ENCODE peak calls at places on chromosomes 4 and X, in seven cellular contexts. Y is esophagus squamous epithelium; T is effector memory CD4-positive, alpha-beta T cell; I is SJSA1; D is thyroid gland; K is body of pancreas; V is mucosa of descending colon. U is an unnamed sample. For H3K36me3, the result is how much of the 10 kb centered on the place peaks cover.

GRCh38 chr4:89572224-89572858 is 264.6 kb downstream of the SNCA start:
- DNase-seq in Y (no peak), T (no peak), I (no peak), D (no peak), K (no peak), V (no peak), U (no peak)

GRCh38 chr4:72569719-72570235 is 756 bp upstream of the ADAMTS3 start:
- DNase-seq in Y (no peak), T (no peak), I (no peak), D (peak), K (no peak), V (no peak), U (peak)

GRCh38 chr4:83231620-83232056 is 53.0 kb downstream of the COQ2 start:
- DNase-seq in Y (no peak), T (no peak), I (no peak), D (no peak), K (no peak), V (no peak), U (no peak)

GRCh38 chrX:50497067-50497466 is 26.4 kb upstream of the DGKK start:
- DNase-seq in Y (no peak), T (no peak), I (no peak), D (no peak), K (no peak), V (no peak), U (no peak)

GRCh38 chrX:6244666-6245065 is 16.0 kb upstream of the NLGN4X start:
- DNase-seq in Y (no peak), T (no peak), I (no peak), D (no peak), K (no peak), V (no peak), U (no peak)

GRCh38 chr4:169136796-169137554 is 126.9 kb upstream of the CBR4 start:
- DNase-seq in Y (no peak), T (no peak), I (no peak), D (no peak), K (no peak), V (no peak), U (no peak)

GRCh38 chrX:78123190-78123589 is 16.3 kb downstream of the TAF9B start:
- DNase-seq in Y (no peak), T (no peak), I (no peak), D (no peak), K (no peak), V (no peak), U (peak)

GRCh38 chr4:144734522-144734921 is 88.6 kb downstream of the HHIP start:
- DNase-seq in Y (no peak), T (no peak), I (peak), D (no peak), K (no peak), V (no peak), U (no peak)

GRCh38 chrX:153725039-153725831 is 579 bp downstream of the ABCD1 start:
- DNase-seq in Y (no peak), T (no peak), I (no peak), D (no peak), K (no peak), V (peak), U (no peak)

GRCh38 chrX:650274-650673 is 19.7 kb downstream of the SHOX start:
- DNase-seq in Y (no peak), T (no peak), I (peak), D (no peak), K (no peak), V (no peak), U (no peak)

GRCh38 chr4:146981651-146982050 is 36.0 kb upstream of the TTC29 start:
- DNase-seq in Y (no peak), T (no peak), I (no peak), D (peak), K (no peak), V (no peak), U (no peak)

GRCh38 chrX:107628662-107629532 is 587 bp downstream of the PRPS1 start:
- DNase-seq in Y (no peak), T (peak), I (peak), D (peak), K (peak), V (peak), U (peak)

GRCh38 chr4:183758006-183758734 is 99.1 kb downstream of the TRAPPC11 start:
- DNase-seq in Y (no peak), T (no peak), I (no peak), D (no peak), K (peak), V (peak), U (no peak)

GRCh38 chr4:159308571-159309340 is 205.9 kb downstream of the RAPGEF2 start:
- DNase-seq in Y (no peak), T (no peak), I (no peak), D (no peak), K (no peak), V (no peak), U (no peak)

GRCh38 chrX:68043713-68044438 is 389.4 kb downstream of the OPHN1 start:
- DNase-seq in Y (no peak), T (no peak), I (no peak), D (no peak), K (no peak), V (no peak), U (no peak)

GRCh38 chr4:8107146-8107657 is 51.4 kb downstream of the ABLIM2 start:
- DNase-seq in Y (no peak), T (no peak), I (no peak), D (no peak), K (no peak), V (no peak), U (no peak)

GRCh38 chr4:148445071-148445902 is 3.1 kb upstream of the NR3C2 start:
- DNase-seq in Y (peak), T (peak), I (no peak), D (peak), K (peak), V (peak), U (no peak)

GRCh38 chr4:8167291-8167690 is 8.7 kb upstream of the ABLIM2 start:
- DNase-seq in Y (no peak), T (no peak), I (no peak), D (no peak), K (no peak), V (no peak), U (no peak)

GRCh38 chr4:86960557-86960959 is 25.7 kb downstream of the AFF1 start:
- DNase-seq in Y (no peak), T (no peak), I (no peak), D (no peak), K (no peak), V (no peak), U (no peak)

GRCh38 chr4:86961605-86962295 is 26.9 kb downstream of the AFF1 start:
- DNase-seq in Y (no peak), T (no peak), I (no peak), D (no peak), K (no peak), V (no peak), U (no peak)

GRCh38 chr4:86959588-86960500 is 25.0 kb downstream of the AFF1 start:
- DNase-seq in Y (no peak), T (no peak), I (no peak), D (peak), K (no peak), V (no peak), U (no peak)

GRCh38 chr4:86963697-86964096 is 28.9 kb downstream of the AFF1 start:
- DNase-seq in Y (no peak), T (no peak), I (no peak), D (no peak), K (no peak), V (no peak), U (no peak)

DNA sequence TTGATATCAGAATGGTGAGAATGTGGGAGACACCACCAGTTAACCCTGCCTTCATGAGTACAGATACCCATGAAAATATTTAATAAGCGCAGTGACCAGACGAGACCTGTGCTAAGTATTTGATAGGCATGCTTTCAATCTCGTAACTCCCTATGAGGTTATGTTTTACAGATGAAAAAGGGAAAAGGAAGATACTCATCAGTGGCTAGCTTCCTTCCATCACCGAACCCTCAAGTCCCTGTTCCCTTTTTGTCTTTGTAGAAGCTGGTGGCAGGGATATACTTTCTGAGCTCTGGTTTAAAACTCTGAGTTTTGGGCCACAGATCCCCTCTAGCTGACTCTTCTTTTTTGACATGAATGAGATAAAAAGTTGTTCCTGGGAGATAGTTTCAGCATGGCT is 26.3 kb downstream of the AFF1 start:
- DNase-seq in Y (no peak), T (no peak), I (no peak), D (no peak), K (no peak), V (no peak), U (no peak)
- H3K4me3 ChIP-seq in Y (no peak), T (no peak), I (no peak), D (no peak), K (no peak), V (no peak), U (no peak)

GRCh38 chr4:2942037-2942531 is 21.1 kb downstream of the NOP14 start:
- DNase-seq in Y (no peak), T (no peak), I (no peak), D (no peak), K (peak), V (no peak), U (no peak)

GRCh38 chr4:2941138-2942036 is 21.8 kb downstream of the NOP14 start:
- DNase-seq in Y (no peak), T (no peak), I (no peak), D (no peak), K (peak), V (no peak), U (no peak)

GRCh38 chr4:2938906-2939305 is 24.3 kb downstream of the NOP14 start:
- DNase-seq in Y (no peak), T (no peak), I (no peak), D (no peak), K (peak), V (no peak), U (no peak)

GRCh38 chr4:2939383-2940243 is 23.6 kb downstream of the NOP14 start:
- DNase-seq in Y (no peak), T (no peak), I (no peak), D (no peak), K (peak), V (no peak), U (no peak)

DNA sequence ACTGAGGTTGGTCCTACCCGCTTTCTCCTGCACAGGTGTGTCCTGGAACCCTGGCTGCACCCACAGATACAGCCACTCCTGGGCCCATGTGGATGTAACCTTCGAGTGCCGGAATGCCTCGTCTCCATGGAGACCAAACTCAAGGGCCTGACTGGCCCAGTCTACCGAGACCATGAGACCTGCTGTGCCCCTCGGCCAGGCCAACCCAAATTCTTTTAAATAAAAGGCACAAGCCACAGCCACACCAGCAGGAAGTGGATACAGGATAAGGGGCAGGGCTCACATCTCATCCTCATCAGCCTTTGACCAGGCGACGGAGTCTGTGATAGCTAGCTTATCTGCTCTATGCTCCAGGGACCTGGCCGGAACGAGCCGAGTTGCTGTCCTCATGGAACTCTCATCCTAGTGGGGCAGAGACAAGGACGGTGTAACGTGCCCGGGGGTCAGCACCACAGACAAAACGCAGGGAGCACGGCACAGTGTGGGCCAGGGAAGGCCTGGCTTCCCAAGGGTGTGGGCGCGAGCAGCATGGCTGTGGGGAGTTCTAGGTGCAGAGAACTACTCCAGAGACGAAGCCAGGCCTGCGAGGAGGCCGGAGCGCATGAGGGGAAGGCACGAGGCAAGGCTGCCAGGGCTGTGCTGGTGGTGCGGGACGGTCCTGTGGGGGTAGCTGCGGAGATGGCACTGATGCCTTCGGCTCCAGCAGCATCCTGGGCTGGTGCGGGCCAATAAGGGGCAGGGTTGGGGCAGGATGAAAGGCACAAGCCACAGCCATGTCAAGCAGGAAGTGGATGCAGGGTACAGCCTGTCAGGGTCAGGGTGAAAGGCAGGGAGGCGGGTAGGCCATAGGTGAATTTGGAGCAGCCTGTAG is 22.7 kb downstream of the NOP14 start:
- DNase-seq in Y (no peak), T (no peak), I (no peak), D (peak), K (peak), V (no peak), U (no peak)
- H3K36me3 ChIP-seq in Y (half or more), T (half or more), I (half or more), D (half or more), K (under half), V (under half), U (under half)

GRCh38 chr4:156976147-156976546 is 4.5 kb upstream of the PDGFC start:
- DNase-seq in Y (no peak), T (no peak), I (no peak), D (no peak), K (no peak), V (no peak), U (no peak)

GRCh38 chr4:156972370-156972980 is 876 bp upstream of the PDGFC start:
- DNase-seq in Y (no peak), T (no peak), I (no peak), D (no peak), K (no peak), V (no peak), U (no peak)

GRCh38 chr4:156971623-156972369 is at the start of gene PDGFC:
- DNase-seq in Y (no peak), T (no peak), I (peak), D (peak), K (peak), V (peak), U (peak)

GRCh38 chr4:156971168-156971601 is 414 bp downstream of the PDGFC start:
- DNase-seq in Y (no peak), T (no peak), I (peak), D (peak), K (peak), V (peak), U (peak)

DNA sequence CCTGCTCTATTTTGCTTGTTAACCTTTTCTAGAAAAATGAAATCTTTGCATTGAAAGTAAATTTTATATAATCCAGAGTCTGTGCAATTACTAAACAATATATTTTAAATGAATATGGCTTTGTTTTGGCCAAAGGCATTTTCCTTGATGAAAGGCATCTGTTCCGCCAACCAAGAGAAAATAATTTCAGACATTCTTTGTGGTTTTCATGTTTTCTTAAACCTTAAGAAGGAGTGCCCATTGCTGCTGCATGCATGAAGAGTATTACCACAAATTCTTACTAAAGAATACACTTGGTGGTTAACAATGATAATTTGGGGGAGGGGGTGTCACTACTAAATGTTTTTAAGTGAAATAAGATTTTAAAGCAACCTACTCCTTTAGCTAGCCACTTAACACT is 2.7 kb upstream of the PDGFC start:
- DNase-seq in Y (no peak), T (no peak), I (peak), D (no peak), K (no peak), V (no peak), U (no peak)
- H3K4me3 ChIP-seq in Y (no peak), T (no peak), I (no peak), D (no peak), K (no peak), V (no peak), U (no peak)

GRCh38 chr4:6932918-6933317 is 23.3 kb downstream of the TBC1D14 start:
- DNase-seq in Y (no peak), T (no peak), I (no peak), D (no peak), K (no peak), V (no peak), U (no peak)
- H3K36me3 ChIP-seq in Y (under half), T (under half), I (under half), D (under half), K (under half), V (under half), U (under half)

DNA sequence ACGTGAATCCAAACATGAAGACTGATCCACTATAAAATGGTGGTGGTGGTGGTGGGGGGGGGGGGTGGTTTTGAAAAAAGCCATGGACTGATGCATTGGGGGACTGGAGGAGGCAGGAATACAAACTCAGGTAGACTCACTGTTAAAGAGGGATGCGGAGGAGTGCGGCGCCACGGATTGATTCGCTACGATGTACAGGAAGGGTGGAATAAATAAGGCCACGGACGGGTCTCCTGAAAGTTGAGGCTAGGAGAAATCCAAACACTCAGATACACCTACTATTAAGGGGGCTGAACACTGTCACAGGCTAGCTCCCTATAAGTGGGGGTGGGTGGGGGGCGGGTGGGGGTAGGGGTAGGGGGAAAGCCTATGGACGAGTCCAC is 591 bp downstream of the ELK1 start:
- DNase-seq in Y (no peak), T (no peak), I (no peak), D (no peak), K (no peak), V (no peak), U (no peak)
- H3K4me3 ChIP-seq in Y (peak), T (peak), I (peak), D (peak), K (no peak), V (no peak), U (peak)

DNA sequence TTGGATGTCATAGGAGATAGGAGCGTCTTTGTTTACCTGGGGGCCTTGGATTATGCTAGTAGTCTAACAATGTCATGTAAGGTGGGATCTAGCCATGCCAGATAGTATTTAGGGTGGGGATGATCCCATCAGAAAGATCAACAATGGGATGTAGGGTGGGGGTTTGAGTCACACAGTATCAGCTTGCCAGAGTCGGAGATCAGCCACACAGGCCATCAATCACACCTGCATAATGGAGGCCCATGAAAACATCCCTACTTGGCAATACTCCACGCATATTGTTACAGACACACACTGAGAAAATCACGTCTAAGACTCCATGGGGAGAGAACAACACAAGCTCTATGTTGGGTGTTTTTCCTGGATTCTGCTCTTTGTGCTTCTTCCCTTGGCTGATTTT is 49.5 kb upstream of the SLC25A4 start:
- DNase-seq in Y (no peak), T (no peak), I (no peak), D (no peak), K (no peak), V (no peak), U (no peak)
- H3K36me3 ChIP-seq in Y (under half), T (under half), I (under half), D (under half), K (under half), V (under half), U (under half)

U was measured in MG63.